ENCODE peak calls at places on chromosomes 12 and 14, in four cellular contexts. One of them, this sample, is unnamed.

GRCh38 chr14:102862154-102862772 is 60.2 kb upstream of the AMN start:
- DNase-seq in esophagus squamous epithelium: no peak
- DNase-seq in heart right ventricle: no peak
- DNase-seq in body of pancreas: no peak
- DNase-seq in this sample: no peak

GRCh38 chr12:70290126-70290525 is 46.9 kb downstream of the CNOT2 start:
- DNase-seq in heart right ventricle: no peak
- DNase-seq in esophagus squamous epithelium: no peak
- DNase-seq in body of pancreas: no peak
- DNase-seq in this sample: peak; percentile 10

GRCh38 chr14:73753887-73754880 is 40.0 kb upstream of the PNMA1 start:
- DNase-seq in body of pancreas: peak; percentile 56
- DNase-seq in heart right ventricle: no peak
- DNase-seq in esophagus squamous epithelium: no peak
- DNase-seq in this sample: peak; percentile 38

GRCh38 chr14:87111141-87111540 is 881.8 kb downstream of the GALC start:
- DNase-seq in esophagus squamous epithelium: no peak
- DNase-seq in heart right ventricle: no peak
- DNase-seq in body of pancreas: no peak
- DNase-seq in this sample: no peak

GRCh38 chr12:47361389-47362031 is 281.8 kb upstream of the AMIGO2 start:
- DNase-seq in heart right ventricle: no peak
- DNase-seq in esophagus squamous epithelium: peak; percentile 12
- DNase-seq in body of pancreas: peak; percentile 23
- DNase-seq in this sample: no peak

GRCh38 chr14:76929927-76930326 is 98.6 kb downstream of the IRF2BPL start:
- DNase-seq in heart right ventricle: no peak
- DNase-seq in esophagus squamous epithelium: no peak
- DNase-seq in body of pancreas: peak; percentile 50
- DNase-seq in this sample: no peak

GRCh38 chr12:85693093-85693665 is 143.0 kb downstream of the RASSF9 start:
- DNase-seq in body of pancreas: no peak
- DNase-seq in esophagus squamous epithelium: no peak
- DNase-seq in heart right ventricle: no peak
- DNase-seq in this sample: no peak

GRCh38 chr12:109529618-109530300 is 43.5 kb downstream of the MMAB start:
- DNase-seq in body of pancreas: no peak
- DNase-seq in esophagus squamous epithelium: no peak
- DNase-seq in heart right ventricle: no peak
- DNase-seq in this sample: peak; percentile 47

GRCh38 chr12:48965447-48965846 is 6.1 kb downstream of the WNT10B start:
- DNase-seq in esophagus squamous epithelium: no peak
- DNase-seq in heart right ventricle: no peak
- DNase-seq in body of pancreas: no peak
- DNase-seq in this sample: peak; percentile 31

GRCh38 chr14:102140750-102141145 is 1.1 kb downstream of the WDR20 start:
- DNase-seq in esophagus squamous epithelium: no peak
- DNase-seq in body of pancreas: no peak
- DNase-seq in heart right ventricle: no peak
- DNase-seq in this sample: no peak

GRCh38 chr12:18221726-18222125 is 39.6 kb upstream of the PIK3C2G start:
- DNase-seq in esophagus squamous epithelium: no peak
- DNase-seq in body of pancreas: no peak
- DNase-seq in heart right ventricle: no peak
- DNase-seq in this sample: no peak

GRCh38 chr12:32198555-32198954 is 91.9 kb downstream of the BICD1 start:
- DNase-seq in heart right ventricle: no peak
- DNase-seq in esophagus squamous epithelium: no peak
- DNase-seq in body of pancreas: no peak
- DNase-seq in this sample: no peak

GRCh38 chr12:101414533-101415119 is 7.1 kb upstream of the ARL1 start:
- DNase-seq in body of pancreas: peak; percentile 59
- DNase-seq in heart right ventricle: no peak
- DNase-seq in esophagus squamous epithelium: no peak
- DNase-seq in this sample: peak; percentile 60

GRCh38 chr14:65219353-65219752 is 117.0 kb upstream of the MAX start:
- DNase-seq in body of pancreas: no peak
- DNase-seq in esophagus squamous epithelium: no peak
- DNase-seq in heart right ventricle: no peak
- DNase-seq in this sample: no peak

GRCh38 chr12:131897875-131898274 is 3.5 kb downstream of the ULK1 start:
- DNase-seq in esophagus squamous epithelium: no peak
- DNase-seq in heart right ventricle: no peak
- DNase-seq in body of pancreas: no peak
- DNase-seq in this sample: no peak

GRCh38 chr12:68482660-68483059 is 128.0 kb upstream of the RAP1B start:
- DNase-seq in heart right ventricle: no peak
- DNase-seq in esophagus squamous epithelium: no peak
- DNase-seq in body of pancreas: no peak
- DNase-seq in this sample: no peak

GRCh38 chr12:113334786-113335539 is at the start of gene SLC8B1:
- DNase-seq in body of pancreas: peak; percentile 88
- DNase-seq in esophagus squamous epithelium: peak; percentile 13
- DNase-seq in heart right ventricle: peak; percentile 93
- DNase-seq in this sample: peak; percentile 85

GRCh38 chr12:53928054-53928879 is 10.4 kb upstream of the HOXC13 start:
- DNase-seq in heart right ventricle: no peak
- DNase-seq in body of pancreas: no peak
- DNase-seq in esophagus squamous epithelium: no peak
- DNase-seq in this sample: no peak

GRCh38 chr14:99289394-99290189 is 17.6 kb upstream of the BCL11B start:
- DNase-seq in body of pancreas: no peak
- DNase-seq in heart right ventricle: no peak
- DNase-seq in esophagus squamous epithelium: no peak
- DNase-seq in this sample: no peak

GRCh38 chr12:123512838-123513665 is 20.5 kb downstream of the RILPL1 start:
- DNase-seq in esophagus squamous epithelium: no peak
- DNase-seq in body of pancreas: no peak
- DNase-seq in heart right ventricle: no peak
- DNase-seq in this sample: no peak

GRCh38 chr12:47312794-47313426 is 233.2 kb upstream of the AMIGO2 start:
- DNase-seq in body of pancreas: peak; percentile 52
- DNase-seq in heart right ventricle: no peak
- DNase-seq in esophagus squamous epithelium: no peak
- DNase-seq in this sample: no peak

GRCh38 chr12:127191124-127191523 is 1075.8 kb upstream of the TMEM132C start:
- DNase-seq in body of pancreas: no peak
- DNase-seq in esophagus squamous epithelium: no peak
- DNase-seq in heart right ventricle: no peak
- DNase-seq in this sample: no peak

GRCh38 chr14:52220924-52221802 is 46.3 kb upstream of the PTGDR start:
- DNase-seq in esophagus squamous epithelium: no peak
- DNase-seq in body of pancreas: no peak
- DNase-seq in heart right ventricle: no peak
- DNase-seq in this sample: no peak

GRCh38 chr14:35401422-35401729 is 3.2 kb downstream of the NFKBIA start:
- DNase-seq in body of pancreas: no peak
- DNase-seq in heart right ventricle: no peak
- DNase-seq in esophagus squamous epithelium: no peak
- DNase-seq in this sample: no peak

GRCh38 chr12:65891987-65892481 is 67.8 kb downstream of the HMGA2 start:
- DNase-seq in body of pancreas: peak; percentile 74
- DNase-seq in heart right ventricle: peak; percentile 56
- DNase-seq in esophagus squamous epithelium: no peak
- DNase-seq in this sample: peak; percentile 98

GRCh38 chr14:60686865-60687264 is 37.3 kb downstream of the SIX4 start:
- DNase-seq in body of pancreas: no peak
- DNase-seq in esophagus squamous epithelium: no peak
- DNase-seq in heart right ventricle: no peak
- DNase-seq in this sample: no peak

GRCh38 chr14:57987596-57988300 is 121.9 kb upstream of the SLC35F4 start:
- DNase-seq in heart right ventricle: no peak
- DNase-seq in esophagus squamous epithelium: no peak
- DNase-seq in body of pancreas: no peak
- DNase-seq in this sample: no peak

GRCh38 chr12:105499223-105499622 is 168.7 kb downstream of the C12orf75 start:
- DNase-seq in heart right ventricle: no peak
- DNase-seq in esophagus squamous epithelium: no peak
- DNase-seq in body of pancreas: no peak
- DNase-seq in this sample: no peak

GRCh38 chr14:98665019-98665418 is 607.0 kb downstream of the BCL11B start:
- DNase-seq in body of pancreas: no peak
- DNase-seq in esophagus squamous epithelium: no peak
- DNase-seq in heart right ventricle: no peak
- DNase-seq in this sample: no peak

GRCh38 chr12:116435984-116436383 is 123.2 kb upstream of the MAP1LC3B2 start:
- DNase-seq in heart right ventricle: no peak
- DNase-seq in body of pancreas: no peak
- DNase-seq in esophagus squamous epithelium: no peak
- DNase-seq in this sample: no peak

DNA sequence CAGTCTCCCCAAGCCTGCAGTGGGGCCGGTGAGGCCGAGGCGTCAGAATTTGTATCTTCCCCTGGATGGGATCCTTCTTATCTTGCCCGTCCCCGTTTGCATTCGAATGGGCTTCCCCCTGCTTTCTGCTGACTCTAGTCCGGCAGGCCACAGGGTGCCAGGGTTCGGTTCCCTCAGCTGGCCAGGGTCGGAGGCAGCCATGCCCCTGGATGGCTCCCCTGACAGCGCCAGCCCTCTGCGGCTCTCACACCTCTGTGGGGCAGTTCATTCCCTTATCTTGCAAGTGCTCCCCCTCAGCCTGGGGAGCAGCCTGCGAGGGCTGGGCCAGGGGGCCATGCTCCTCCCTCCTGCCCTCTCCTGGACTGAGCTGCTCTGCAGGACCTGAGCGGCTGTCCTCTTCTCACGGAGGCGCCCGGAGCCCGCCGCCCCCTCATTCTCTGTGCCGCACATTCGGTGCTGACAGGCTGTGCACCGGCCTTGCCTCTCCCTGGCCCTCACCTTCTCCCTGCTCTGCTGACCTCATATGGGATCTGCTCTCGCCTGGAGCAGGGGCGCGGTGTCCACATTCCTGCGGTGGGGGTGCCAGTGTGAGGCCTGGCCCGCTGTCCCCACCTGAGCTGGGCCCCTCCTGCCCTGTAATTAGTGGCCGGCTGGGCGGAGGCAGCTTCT is 32.8 kb downstream of the KIF26A start:
- DNase-seq in heart right ventricle: no peak
- DNase-seq in esophagus squamous epithelium: no peak
- DNase-seq in body of pancreas: peak; percentile 67
- DNase-seq in this sample: no peak
- TF ChIP-seq CTCF in heart right ventricle: no peak
- TF ChIP-seq CTCF in esophagus squamous epithelium: no peak
- TF ChIP-seq CTCF in body of pancreas: no peak
- TF ChIP-seq CTCF in this sample: no peak

GRCh38 chr14:33564774-33565630 is 385.9 kb downstream of the EGLN3 start:
- DNase-seq in heart right ventricle: no peak
- DNase-seq in esophagus squamous epithelium: no peak
- DNase-seq in body of pancreas: no peak
- DNase-seq in this sample: no peak

GRCh38 chr14:33566082-33566481 is 384.8 kb downstream of the EGLN3 start:
- DNase-seq in esophagus squamous epithelium: no peak
- DNase-seq in heart right ventricle: no peak
- DNase-seq in body of pancreas: no peak
- DNase-seq in this sample: no peak

GRCh38 chr14:33568935-33569579 is 381.8 kb downstream of the EGLN3 start:
- DNase-seq in body of pancreas: no peak
- DNase-seq in heart right ventricle: no peak
- DNase-seq in esophagus squamous epithelium: no peak
- DNase-seq in this sample: peak; percentile 16

GRCh38 chr14:33567736-33568124 is 383.1 kb downstream of the EGLN3 start:
- DNase-seq in heart right ventricle: no peak
- DNase-seq in body of pancreas: no peak
- DNase-seq in esophagus squamous epithelium: no peak
- DNase-seq in this sample: peak; percentile 56

DNA sequence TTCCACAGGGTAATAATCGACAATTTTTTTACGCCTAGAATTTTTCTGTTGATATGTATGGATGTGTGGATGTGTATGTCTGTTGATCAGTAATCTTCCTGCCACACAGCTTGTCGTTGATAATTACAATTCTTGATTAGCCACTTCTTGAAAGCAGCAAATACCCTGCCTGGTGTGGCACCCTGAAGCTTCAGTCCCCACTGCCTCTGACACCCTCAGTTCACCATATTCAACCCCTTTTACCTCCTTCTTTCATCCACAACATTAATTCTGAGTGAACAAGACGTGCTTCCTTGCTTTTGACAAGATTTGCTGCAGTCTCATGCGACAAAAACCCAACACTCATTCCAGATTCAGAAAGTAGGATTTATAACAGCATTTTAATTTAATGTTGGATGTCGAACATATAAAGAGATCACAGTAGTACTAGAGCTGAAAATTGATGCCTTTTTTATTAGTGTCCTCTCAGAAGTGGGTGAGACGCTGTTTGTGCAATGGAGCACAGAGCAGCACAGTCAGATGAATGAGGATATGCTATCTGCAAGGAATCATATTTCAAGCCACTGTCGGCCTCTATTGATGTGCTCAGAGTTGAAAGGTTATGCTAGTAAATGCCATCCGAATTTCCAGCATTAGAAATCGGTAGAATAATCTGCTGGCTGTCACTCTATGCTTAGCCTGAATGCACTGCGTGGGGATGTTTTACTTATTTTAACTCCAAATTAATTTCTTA is 383.7 kb downstream of the EGLN3 start:
- DNase-seq in body of pancreas: no peak
- DNase-seq in esophagus squamous epithelium: no peak
- DNase-seq in heart right ventricle: no peak
- DNase-seq in this sample: no peak
- H3K27ac ChIP-seq in body of pancreas: no peak overlapping the region
- H3K27ac ChIP-seq in esophagus squamous epithelium: no peak overlapping the region
- H3K27ac ChIP-seq in heart right ventricle: no peak overlapping the region
- H3K27ac ChIP-seq in this sample: no peak overlapping the region

GRCh38 chr12:59736786-59737185 is 141.0 kb downstream of the SLC16A7 start:
- DNase-seq in heart right ventricle: no peak
- DNase-seq in esophagus squamous epithelium: no peak
- DNase-seq in body of pancreas: peak; percentile 34
- DNase-seq in this sample: peak; percentile 68
- TF ChIP-seq CTCF in heart right ventricle: no peak
- TF ChIP-seq CTCF in esophagus squamous epithelium: no peak
- TF ChIP-seq CTCF in body of pancreas: no peak
- TF ChIP-seq CTCF in this sample: no peak

GRCh38 chr14:23602181-23603095 is 23.8 kb upstream of the JPH4 start:
- DNase-seq in esophagus squamous epithelium: no peak
- DNase-seq in body of pancreas: peak; percentile 44
- DNase-seq in heart right ventricle: no peak
- DNase-seq in this sample: no peak

GRCh38 chr14:23600322-23600707 is 21.7 kb upstream of the JPH4 start:
- DNase-seq in esophagus squamous epithelium: no peak
- DNase-seq in body of pancreas: no peak
- DNase-seq in heart right ventricle: no peak
- DNase-seq in this sample: no peak

GRCh38 chr14:23600806-23601205 is 22.2 kb upstream of the JPH4 start:
- DNase-seq in esophagus squamous epithelium: no peak
- DNase-seq in body of pancreas: no peak
- DNase-seq in heart right ventricle: no peak
- DNase-seq in this sample: no peak

GRCh38 chr14:23601424-23601823 is 22.8 kb upstream of the JPH4 start:
- DNase-seq in body of pancreas: peak; percentile 18
- DNase-seq in esophagus squamous epithelium: no peak
- DNase-seq in heart right ventricle: no peak
- DNase-seq in this sample: no peak

DNA sequence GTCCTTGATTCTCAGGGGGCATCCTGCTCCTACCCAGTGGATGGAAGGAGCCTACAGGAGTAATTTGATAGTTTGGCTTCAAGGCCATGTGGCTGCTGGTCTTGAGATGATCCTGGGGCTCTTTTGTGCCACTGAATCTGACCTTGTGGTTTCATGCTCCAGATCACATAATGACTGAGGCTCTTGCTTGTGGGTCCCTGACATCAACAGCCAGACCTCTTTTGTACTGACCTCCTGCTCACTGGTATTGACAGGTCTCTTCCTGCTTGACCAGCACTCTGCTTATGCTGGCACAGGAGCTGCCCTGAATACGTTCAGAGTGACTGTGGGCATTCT is 23.2 kb upstream of the JPH4 start:
- DNase-seq in esophagus squamous epithelium: no peak
- DNase-seq in heart right ventricle: no peak
- DNase-seq in body of pancreas: no peak
- DNase-seq in this sample: no peak
- H3K27ac ChIP-seq in esophagus squamous epithelium: no peak overlapping the region
- H3K27ac ChIP-seq in heart right ventricle: no peak overlapping the region
- H3K27ac ChIP-seq in body of pancreas: peak overlapping the region; percentile 36
- H3K27ac ChIP-seq in this sample: no peak overlapping the region